ENCODE peak calls at places on chromosomes 6 and 20, in five cellular contexts. One of them, this sample, is unnamed.

GRCh38 chr6:71965404-71965803 is 79.1 kb downstream of the RIMS1 start:
- DNase-seq in activated CD4-positive, alpha-beta T cell treated with anti-CD3 and anti-CD28 coated beads for 1 hour: no peak
- DNase-seq in cardiac fibroblast: no peak
- DNase-seq in neural crest cell: no peak
- DNase-seq in glutamatergic neuron: peak
- DNase-seq in this sample: no peak

GRCh38 chr20:815914-816606 is 17.5 kb upstream of the FAM110A start:
- DNase-seq in activated CD4-positive, alpha-beta T cell treated with anti-CD3 and anti-CD28 coated beads for 1 hour: peak
- DNase-seq in cardiac fibroblast: peak
- DNase-seq in neural crest cell: peak
- DNase-seq in glutamatergic neuron: peak
- DNase-seq in this sample: peak

GRCh38 chr6:49528571-49528970 is 21.9 kb upstream of the C6orf141 start:
- DNase-seq in activated CD4-positive, alpha-beta T cell treated with anti-CD3 and anti-CD28 coated beads for 1 hour: no peak
- DNase-seq in cardiac fibroblast: no peak
- DNase-seq in neural crest cell: no peak
- DNase-seq in glutamatergic neuron: no peak
- DNase-seq in this sample: no peak

GRCh38 chr6:45075246-45075645 is 252.9 kb upstream of the RUNX2 start:
- DNase-seq in activated CD4-positive, alpha-beta T cell treated with anti-CD3 and anti-CD28 coated beads for 1 hour: no peak
- DNase-seq in cardiac fibroblast: peak
- DNase-seq in neural crest cell: no peak
- DNase-seq in glutamatergic neuron: no peak
- DNase-seq in this sample: no peak

GRCh38 chr20:40630723-40631631 is 58.1 kb downstream of the MAFB start:
- DNase-seq in activated CD4-positive, alpha-beta T cell treated with anti-CD3 and anti-CD28 coated beads for 1 hour: no peak
- DNase-seq in cardiac fibroblast: no peak
- DNase-seq in neural crest cell: no peak
- DNase-seq in glutamatergic neuron: no peak
- DNase-seq in this sample: no peak

GRCh38 chr6:26543953-26544352 is 5.8 kb downstream of the HMGN4 start:
- DNase-seq in activated CD4-positive, alpha-beta T cell treated with anti-CD3 and anti-CD28 coated beads for 1 hour: no peak
- DNase-seq in cardiac fibroblast: peak
- DNase-seq in neural crest cell: no peak
- DNase-seq in glutamatergic neuron: no peak
- DNase-seq in this sample: no peak

GRCh38 chr20:25066386-25066785 is 8.4 kb upstream of the ACSS1 start:
- DNase-seq in activated CD4-positive, alpha-beta T cell treated with anti-CD3 and anti-CD28 coated beads for 1 hour: no peak
- DNase-seq in cardiac fibroblast: no peak
- DNase-seq in neural crest cell: no peak
- DNase-seq in glutamatergic neuron: peak
- DNase-seq in this sample: no peak

GRCh38 chr6:12203001-12203400 is 87.2 kb upstream of the EDN1 start:
- DNase-seq in activated CD4-positive, alpha-beta T cell treated with anti-CD3 and anti-CD28 coated beads for 1 hour: no peak
- DNase-seq in cardiac fibroblast: no peak
- DNase-seq in neural crest cell: no peak
- DNase-seq in glutamatergic neuron: no peak
- DNase-seq in this sample: no peak

This sample was measured in NCI-H2171.